ENCODE peak calls at places on chromosome 9, in four cellular contexts. O is IMR-90, A is H1, N is H9. Q is an unnamed sample.

GRCh38 chr9:116490321-116490720 is 196.8 kb upstream of the TRIM32 start:
- DNase-seq in O (peak; percentile 34), A (no peak), N (no peak), Q (no peak)

GRCh38 chr9:116087751-116088194 is 65.8 kb upstream of the PAPPA start:
- DNase-seq in O (peak; percentile 85), A (no peak), N (no peak), Q (peak; percentile 14)

GRCh38 chr9:68562456-68562855 is 21.8 kb upstream of the TMEM252 start:
- DNase-seq in O (no peak), A (no peak), N (peak; percentile 38), Q (peak; percentile 23)

GRCh38 chr9:132828201-132828770 is 49.8 kb downstream of the AK8 start:
- DNase-seq in O (no peak), A (no peak), N (no peak), Q (no peak)

GRCh38 chr9:82320566-82320965 is 332.0 kb downstream of the SPATA31D1 start:
- DNase-seq in O (peak; percentile 19), A (no peak), N (no peak), Q (no peak)

GRCh38 chr9:13718539-13718938 is 439.0 kb upstream of the MPDZ start:
- DNase-seq in O (peak; percentile 40), A (no peak), N (no peak), Q (no peak)

GRCh38 chr9:80995759-80996158 is 693.6 kb downstream of the TLE1 start:
- DNase-seq in O (peak; percentile 60), A (no peak), N (no peak), Q (no peak)

GRCh38 chr9:110105107-110105506 is 102.9 kb downstream of the C9orf152 start:
- DNase-seq in O (peak; percentile 90), A (no peak), N (no peak), Q (no peak)

GRCh38 chr9:71768388-71769174 is at the start of gene CEMIP2:
- DNase-seq in O (peak; percentile 86), A (no peak), N (peak; percentile 91), Q (peak; percentile 94)

GRCh38 chr9:93100265-93100636 is 4.2 kb downstream of the CARD19 start:
- DNase-seq in O (no peak), A (no peak), N (no peak), Q (no peak)

GRCh38 chr9:346114-346513 is 131.4 kb downstream of the DOCK8 start:
- DNase-seq in O (no peak), A (no peak), N (peak; percentile 32), Q (peak; percentile 43)

GRCh38 chr9:93182572-93182971 is 1.4 kb upstream of the WNK2 start:
- DNase-seq in O (no peak), A (no peak), N (no peak), Q (no peak)

GRCh38 chr9:98356326-98356725 is 100.9 kb upstream of the TBC1D2 start:
- DNase-seq in O (peak; percentile 64), A (no peak), N (no peak), Q (no peak)

GRCh38 chr9:16515207-16515606 is 355.3 kb downstream of the BNC2 start:
- DNase-seq in O (peak; percentile 25), A (no peak), N (peak; percentile 46), Q (peak; percentile 58)

GRCh38 chr9:115117999-115118470 is at the start of gene TNC:
- DNase-seq in O (peak; percentile 92), A (no peak), N (peak; percentile 63), Q (peak; percentile 96)

GRCh38 chr9:5265939-5266338 is 34.7 kb downstream of the INSL4 start:
- DNase-seq in O (no peak), A (no peak), N (peak; percentile 59), Q (peak; percentile 35)

GRCh38 chr9:91077624-91078023 is 276.0 kb downstream of the SYK start:
- DNase-seq in O (no peak), A (no peak), N (no peak), Q (peak; percentile 46)

GRCh38 chr9:1332161-1332560 is 282.0 kb downstream of the DMRT2 start:
- DNase-seq in O (no peak), A (no peak), N (no peak), Q (peak; percentile 7)

GRCh38 chr9:72440383-72440782 is 75.4 kb upstream of the ZFAND5 start:
- DNase-seq in O (no peak), A (no peak), N (no peak), Q (no peak)

GRCh38 chr9:116020146-116020545 is 133.4 kb upstream of the PAPPA start:
- DNase-seq in O (no peak), A (no peak), N (no peak), Q (no peak)

GRCh38 chr9:91483189-91483691 is 59.6 kb upstream of the NFIL3 start:
- DNase-seq in O (peak; percentile 47), A (no peak), N (no peak), Q (no peak)

GRCh38 chr9:97411789-97412627 is at the start of gene TDRD7:
- DNase-seq in O (peak; percentile 75), A (no peak), N (peak; percentile 71), Q (peak; percentile 56)

GRCh38 chr9:73643379-73644013 is 491.8 kb downstream of the ANXA1 start:
- DNase-seq in O (no peak), A (no peak), N (no peak), Q (peak; percentile 28)

GRCh38 chr9:4020747-4021296 is 279.0 kb downstream of the GLIS3 start:
- DNase-seq in O (peak; percentile 3), A (no peak), N (no peak), Q (no peak)

GRCh38 chr9:4020038-4020746 is 279.7 kb downstream of the GLIS3 start:
- DNase-seq in O (peak; percentile 56), A (no peak), N (no peak), Q (no peak)

GRCh38 chr9:4021621-4022213 is 278.2 kb downstream of the GLIS3 start:
- DNase-seq in O (no peak), A (no peak), N (no peak), Q (no peak)

GRCh38 chr9:4024281-4024680 is 275.6 kb downstream of the GLIS3 start:
- DNase-seq in O (no peak), A (no peak), N (no peak), Q (no peak)

GRCh38 chr9:4022435-4023067 is 277.3 kb downstream of the GLIS3 start:
- DNase-seq in O (peak; percentile 12), A (no peak), N (no peak), Q (no peak)
- H3K9ac ChIP-seq in O (no peak overlapping the region), A (no peak overlapping the region), N (no peak overlapping the region), Q (no peak overlapping the region)

DNA sequence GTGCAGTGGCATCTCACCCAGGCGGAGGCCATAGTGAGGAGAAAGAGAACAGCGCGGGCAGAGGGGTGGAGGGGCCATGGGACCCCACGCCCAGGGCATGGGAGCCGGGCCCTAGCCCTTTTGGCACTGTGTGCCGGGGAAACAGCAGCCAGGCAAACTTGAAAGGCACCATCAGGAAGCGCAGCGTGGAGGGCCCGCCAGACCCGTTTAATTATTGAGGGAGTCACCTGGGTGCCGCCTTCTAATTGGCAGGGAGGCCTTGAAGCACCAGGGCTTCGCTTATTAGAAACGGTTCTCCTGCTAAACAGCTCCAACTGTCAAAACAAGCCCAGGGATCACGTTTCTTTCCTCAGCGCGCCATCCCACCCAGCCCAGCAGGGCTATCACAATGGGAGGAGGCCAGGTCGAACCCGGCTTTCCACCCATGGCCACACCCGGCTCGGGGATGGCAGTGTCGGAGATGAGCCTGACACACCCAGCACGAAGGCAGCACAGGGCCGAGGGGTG is 104.6 kb upstream of the SARDH start:
- DNase-seq in O (no peak), A (no peak), N (no peak), Q (no peak)
- H4K5ac ChIP-seq in O (no peak overlapping the region), A (no peak overlapping the region), N (no peak overlapping the region), Q (no peak overlapping the region)

GRCh38 chr9:129988607-129989361 is 54.2 kb downstream of the FNBP1 start:
- DNase-seq in O (no peak), A (no peak), N (no peak), Q (peak; percentile 36)

GRCh38 chr9:129989740-129990139 is 53.2 kb downstream of the FNBP1 start:
- DNase-seq in O (peak; percentile 28), A (no peak), N (no peak), Q (no peak)

GRCh38 chr9:129987941-129988340 is 55.0 kb downstream of the FNBP1 start:
- DNase-seq in O (no peak), A (no peak), N (no peak), Q (no peak)

GRCh38 chr9:129990269-129991005 is 52.6 kb downstream of the FNBP1 start:
- DNase-seq in O (no peak), A (no peak), N (no peak), Q (no peak)

DNA sequence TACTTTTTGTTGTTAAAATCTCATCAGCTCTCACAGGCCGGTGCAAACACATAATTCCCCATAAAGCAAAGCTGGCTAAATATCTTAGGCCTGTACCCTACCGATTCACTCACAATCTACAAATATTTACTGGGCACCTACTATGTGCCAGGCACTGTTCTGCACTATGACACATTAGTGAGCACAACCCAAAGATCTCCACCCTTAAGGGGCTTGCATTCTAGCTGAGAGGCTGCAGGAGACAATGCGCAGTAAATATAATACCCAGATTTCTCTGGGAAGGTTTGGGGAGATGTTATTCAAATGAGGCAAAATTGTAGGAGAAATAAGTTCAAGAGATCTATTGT is 53.7 kb downstream of the FNBP1 start:
- DNase-seq in O (no peak), A (no peak), N (no peak), Q (no peak)
- H3K9ac ChIP-seq in O (no peak overlapping the region), A (no peak overlapping the region), N (no peak overlapping the region), Q (no peak overlapping the region)

DNA sequence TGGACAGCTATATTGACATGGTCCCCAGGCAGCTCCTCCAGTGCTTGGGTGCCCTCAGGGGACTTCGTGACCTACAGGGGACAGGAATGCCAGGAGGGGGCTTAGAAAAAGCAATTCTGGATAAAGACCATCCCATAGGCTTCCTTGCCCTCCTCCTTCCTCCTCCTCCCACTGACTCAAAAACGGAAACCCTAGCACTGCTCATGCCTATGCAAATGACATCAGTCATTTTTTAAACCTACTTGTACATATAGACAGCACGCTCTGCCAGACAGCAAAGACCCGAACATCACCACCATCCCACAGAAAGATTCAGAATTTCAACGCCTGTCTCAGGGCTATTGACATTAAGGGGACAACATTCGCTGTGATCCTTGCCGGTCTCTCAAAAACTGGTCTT is 11.0 kb downstream of the IGFBPL1 start:
- DNase-seq in O (no peak), A (no peak), N (no peak), Q (no peak)
- H4K5ac ChIP-seq in O (no peak overlapping the region), A (no peak overlapping the region), N (no peak overlapping the region), Q (no peak overlapping the region)

GRCh38 chr9:113462781-113463286 is 693 bp upstream of the RGS3 start:
- DNase-seq in O (no peak), A (no peak), N (no peak), Q (no peak)
- H3K9ac ChIP-seq in O (no peak overlapping the region), A (no peak overlapping the region), N (no peak overlapping the region), Q (no peak overlapping the region)

DNA sequence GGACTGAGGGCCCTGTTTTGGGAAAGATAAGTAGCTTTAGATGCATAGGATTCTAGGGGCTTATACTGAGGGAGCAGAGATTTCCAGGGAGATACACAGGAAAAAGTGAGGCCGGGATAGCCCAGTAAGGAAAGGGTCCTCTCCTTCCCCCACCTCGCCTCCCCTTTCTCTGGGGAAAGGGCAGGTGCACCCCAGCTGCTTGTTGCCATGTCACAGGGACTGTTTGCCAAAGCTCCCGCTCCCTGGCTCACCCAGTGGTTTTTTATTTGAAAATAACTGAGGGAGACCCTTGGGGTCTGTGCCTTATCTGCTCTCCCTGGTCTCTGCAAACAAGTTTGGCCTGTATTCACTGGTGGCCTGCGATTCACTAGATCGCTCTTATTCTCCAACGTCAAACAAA is 51.2 kb downstream of the RGS3 start:
- DNase-seq in O (no peak), A (no peak), N (no peak), Q (no peak)
- H4K5ac ChIP-seq in O (no peak overlapping the region), A (no peak overlapping the region), N (no peak overlapping the region), Q (no peak overlapping the region)

GRCh38 chr9:137237759-137238726 is 3.0 kb upstream of the TUBB4B start:
- DNase-seq in O (no peak), A (no peak), N (no peak), Q (no peak)
- H3K9ac ChIP-seq in O (no peak overlapping the region), A (no peak overlapping the region), N (no peak overlapping the region), Q (no peak overlapping the region)

GRCh38 chr9:127973169-127974001 is 7.4 kb downstream of the EEIG1 start:
- DNase-seq in O (no peak), A (no peak), N (peak; percentile 31), Q (no peak)
- H4K5ac ChIP-seq in O (no peak overlapping the region), A (no peak overlapping the region), N (no peak overlapping the region), Q (no peak overlapping the region)